ENCODE peak calls at places on chromosome 22, in five cellular contexts. D is cardiac fibroblast, T is tibial nerve, Q is stomach, U is left lung. N is an unnamed sample.

GRCh38 chr22:38802671-38803121 is 8.8 kb upstream of the DNAL4 start:
- DNase-seq in D (peak; percentile 98), T (peak; percentile 28), Q (peak; percentile 35), U (no peak), N (no peak)

GRCh38 chr22:46379301-46379930 is 43.9 kb downstream of the TRMU start:
- DNase-seq in D (no peak), T (no peak), Q (peak; percentile 63), U (peak; percentile 62), N (no peak)

GRCh38 chr22:28440517-28441366 is 238.9 kb downstream of the TTC28 start:
- DNase-seq in D (peak; percentile 42), T (no peak), Q (no peak), U (no peak), N (no peak)

GRCh38 chr22:42064629-42065028 is 6.0 kb downstream of the NAGA start:
- DNase-seq in D (no peak), T (no peak), Q (no peak), U (no peak), N (no peak)

GRCh38 chr22:42364641-42365336 is 67.4 kb downstream of the NFAM1 start:
- DNase-seq in D (peak; percentile 44), T (no peak), Q (no peak), U (no peak), N (no peak)

GRCh38 chr22:39291501-39291900 is 27.9 kb downstream of the RPL3 start:
- DNase-seq in D (no peak), T (no peak), Q (no peak), U (no peak), N (no peak)

GRCh38 chr22:17213976-17214375 is 5.3 kb downstream of the ADA2 start:
- DNase-seq in D (peak; percentile 60), T (no peak), Q (peak; percentile 38), U (peak; percentile 67), N (no peak)

GRCh38 chr22:49965291-49966040 is 4.9 kb downstream of the PIM3 start:
- DNase-seq in D (no peak), T (peak; percentile 10), Q (peak; percentile 31), U (peak; percentile 84), N (no peak)

GRCh38 chr22:32052259-32052658 is 9.2 kb downstream of the SLC5A1 start:
- DNase-seq in D (no peak), T (no peak), Q (no peak), U (no peak), N (no peak)

GRCh38 chr22:37489994-37490393 is 3.8 kb upstream of the MFNG start:
- DNase-seq in D (no peak), T (no peak), Q (no peak), U (no peak), N (no peak)

GRCh38 chr22:38485783-38486182 is 17.9 kb downstream of the KDELR3 start:
- DNase-seq in D (no peak), T (no peak), Q (no peak), U (no peak), N (no peak)

GRCh38 chr22:49087163-49087562 is 740.5 kb downstream of the BRD1 start:
- DNase-seq in D (no peak), T (no peak), Q (no peak), U (peak; percentile 38), N (no peak)

GRCh38 chr22:42688241-42688913 is 32.3 kb downstream of the A4GALT start:
- DNase-seq in D (peak; percentile 95), T (peak; percentile 86), Q (peak; percentile 85), U (peak; percentile 83), N (no peak)

GRCh38 chr22:50319503-50319951 is 7.3 kb downstream of the DENND6B start:
- DNase-seq in D (no peak), T (no peak), Q (no peak), U (no peak), N (no peak)

GRCh38 chr22:37647928-37648327 is 8.5 kb downstream of the SH3BP1 start:
- DNase-seq in D (no peak), T (no peak), Q (peak; percentile 54), U (no peak), N (no peak)

GRCh38 chr22:31274017-31274416 is 18.3 kb downstream of the PIK3IP1 start:
- DNase-seq in D (no peak), T (no peak), Q (peak; percentile 69), U (no peak), N (no peak)

GRCh38 chr22:37211853-37212173 is 464 bp downstream of the SSTR3 start:
- DNase-seq in D (no peak), T (no peak), Q (no peak), U (no peak), N (no peak)

GRCh38 chr22:17549183-17549582 is 14.1 kb upstream of the SLC25A18 start:
- DNase-seq in D (no peak), T (no peak), Q (no peak), U (no peak), N (no peak)

GRCh38 chr22:39453765-39454378 is 2.9 kb upstream of the MGAT3 start:
- DNase-seq in D (no peak), T (no peak), Q (no peak), U (no peak), N (no peak)

GRCh38 chr22:22032906-22033802 is 50.6 kb upstream of the TOP3B start:
- DNase-seq in D (no peak), T (no peak), Q (no peak), U (no peak), N (no peak)
- H3K4me3 ChIP-seq in D (no peak overlapping the region), T (no peak overlapping the region), Q (no peak overlapping the region), U (no peak overlapping the region), N (no peak overlapping the region)

GRCh38 chr22:20779014-20779812 is 5.3 kb downstream of the SERPIND1 start:
- DNase-seq in D (no peak), T (no peak), Q (no peak), U (no peak), N (no peak)
- H3K4me3 ChIP-seq in D (no peak overlapping the region), T (no peak overlapping the region), Q (no peak overlapping the region), U (no peak overlapping the region), N (no peak overlapping the region)

DNA sequence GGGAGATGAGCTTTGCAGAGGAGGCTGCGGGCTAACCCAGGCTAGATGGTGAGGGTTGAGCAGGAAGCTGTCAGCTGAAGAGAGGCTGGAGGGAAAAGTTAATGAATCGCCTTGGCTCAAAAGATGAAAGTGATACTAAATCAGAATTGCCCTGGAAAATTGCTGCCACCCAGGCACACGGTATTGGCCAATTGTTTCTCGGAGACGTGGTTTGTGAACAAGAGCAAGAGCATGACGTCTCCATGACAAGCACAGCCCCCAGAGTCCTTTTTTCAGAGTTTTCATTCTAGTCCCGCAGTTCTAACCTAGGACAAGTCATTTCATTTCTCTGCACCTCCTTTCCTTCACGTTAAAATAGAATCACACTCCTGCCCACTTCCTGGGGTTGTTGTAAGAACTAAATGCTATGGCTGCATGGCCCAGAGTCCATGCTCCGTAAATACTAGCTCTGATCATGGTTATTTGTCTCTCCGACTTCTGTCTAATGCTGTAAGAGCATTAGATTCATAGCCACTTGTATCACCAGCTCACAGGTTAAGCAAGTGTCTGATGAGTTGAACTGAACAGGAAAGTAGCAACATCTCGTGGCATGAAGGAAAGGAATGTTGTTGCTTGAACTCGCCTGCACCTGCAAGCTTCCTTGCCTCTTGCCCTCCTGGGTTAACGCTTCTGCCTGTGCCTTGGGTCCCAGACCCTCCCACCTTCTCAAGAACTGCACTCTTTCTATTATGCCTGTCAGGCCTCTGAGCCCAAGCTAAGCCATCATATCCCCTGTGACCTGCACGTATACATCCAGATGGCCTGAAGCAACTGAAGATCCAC is 33.8 kb upstream of the NUP50 start:
- DNase-seq in D (no peak), T (no peak), Q (no peak), U (no peak), N (no peak)
- H3K4me3 ChIP-seq in D (no peak overlapping the region), T (no peak overlapping the region), Q (no peak overlapping the region), U (no peak overlapping the region), N (no peak overlapping the region)

GRCh38 chr22:33842421-33843094 is 77.7 kb downstream of the LARGE1 start:
- DNase-seq in D (no peak), T (no peak), Q (no peak), U (no peak), N (peak; percentile 70)

GRCh38 chr22:33838644-33839043 is 81.6 kb downstream of the LARGE1 start:
- DNase-seq in D (no peak), T (no peak), Q (no peak), U (no peak), N (no peak)

GRCh38 chr22:33844273-33844672 is 76.0 kb downstream of the LARGE1 start:
- DNase-seq in D (no peak), T (no peak), Q (no peak), U (no peak), N (no peak)

GRCh38 chr22:33842006-33842354 is 78.3 kb downstream of the LARGE1 start:
- DNase-seq in D (no peak), T (no peak), Q (no peak), U (no peak), N (peak; percentile 77)

DNA sequence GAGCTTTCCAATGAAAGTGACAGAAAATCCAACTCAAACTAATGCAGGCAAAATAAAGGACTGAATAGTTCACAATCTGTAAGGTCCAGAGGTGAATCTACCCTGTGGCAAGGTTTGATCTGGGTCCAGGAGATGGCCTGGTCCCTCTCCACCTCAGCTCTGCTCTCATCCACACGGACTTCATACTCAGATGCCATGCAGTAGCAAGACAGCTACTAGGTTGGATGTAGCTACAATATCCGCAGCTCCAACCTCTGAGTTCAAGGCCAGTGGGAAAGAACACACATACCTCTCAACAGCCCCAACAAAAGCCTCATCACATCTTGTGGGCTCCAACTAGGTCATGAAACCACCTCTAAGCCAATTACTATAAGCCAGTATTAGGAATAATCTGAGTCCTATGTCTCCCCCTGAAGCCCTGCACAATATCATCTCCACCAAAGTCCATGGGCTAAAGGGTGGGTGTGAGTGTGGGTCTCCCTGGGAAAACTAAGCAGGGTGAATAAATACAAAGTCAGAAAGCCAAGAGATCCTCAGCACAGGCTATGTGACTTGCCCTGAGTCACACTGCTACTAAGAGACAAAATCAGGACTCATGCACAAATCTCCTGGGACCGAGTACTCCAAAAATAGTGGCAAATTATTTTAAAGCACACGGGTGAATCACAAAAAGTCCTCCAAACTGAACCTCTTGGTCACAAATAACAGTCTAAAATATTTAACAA is 78.8 kb downstream of the LARGE1 start:
- DNase-seq in D (peak; percentile 79), T (no peak), Q (no peak), U (no peak), N (no peak)
- H3K4me3 ChIP-seq in D (no peak overlapping the region), T (no peak overlapping the region), Q (no peak overlapping the region), U (no peak overlapping the region), N (peak overlapping the region; percentile 45)

GRCh38 chr22:23827351-23827995 is 11.3 kb downstream of the DERL3 start:
- DNase-seq in D (no peak), T (no peak), Q (no peak), U (no peak), N (no peak)
- H3K4me3 ChIP-seq in D (no peak overlapping the region), T (no peak overlapping the region), Q (no peak overlapping the region), U (no peak overlapping the region), N (no peak overlapping the region)